ENCODE peak calls at places on chromosomes 7 and 10, in eight cellular contexts. One of them, this sample, is unnamed.

GRCh38 chr7:42832672-42833071 is 79.2 kb downstream of the C7orf25 start:
- DNase-seq in endodermal cell: no peak
- DNase-seq in NB4: no peak
- DNase-seq in left ventricle myocardium inferior: no peak
- DNase-seq in fibroblast of mammary gland: no peak
- DNase-seq in skeletal muscle cell: no peak
- DNase-seq in AG04449: no peak
- DNase-seq in heart left ventricle: no peak
- DNase-seq in this sample: no peak

GRCh38 chr7:132377043-132377442 is 199.2 kb downstream of the PLXNA4 start:
- DNase-seq in fibroblast of mammary gland: no peak
- DNase-seq in endodermal cell: no peak
- DNase-seq in heart left ventricle: no peak
- DNase-seq in left ventricle myocardium inferior: no peak
- DNase-seq in skeletal muscle cell: no peak
- DNase-seq in NB4: no peak
- DNase-seq in AG04449: no peak
- DNase-seq in this sample: no peak

GRCh38 chr10:107496594-107496993 is 332.1 kb upstream of the SORCS1 start:
- DNase-seq in skeletal muscle cell: no peak
- DNase-seq in fibroblast of mammary gland: no peak
- DNase-seq in AG04449: no peak
- DNase-seq in endodermal cell: no peak
- DNase-seq in heart left ventricle: no peak
- DNase-seq in NB4: no peak
- DNase-seq in left ventricle myocardium inferior: no peak
- DNase-seq in this sample: no peak

GRCh38 chr7:28984631-28985030 is 26.5 kb upstream of the TRIL start:
- DNase-seq in skeletal muscle cell: peak; percentile 79
- DNase-seq in NB4: peak; percentile 72
- DNase-seq in left ventricle myocardium inferior: peak; percentile 46
- DNase-seq in AG04449: peak; percentile 62
- DNase-seq in fibroblast of mammary gland: peak; percentile 90
- DNase-seq in heart left ventricle: peak; percentile 75
- DNase-seq in endodermal cell: peak; percentile 71
- DNase-seq in this sample: peak; percentile 44

GRCh38 chr7:107501593-107501992 is 31.7 kb downstream of the GPR22 start:
- DNase-seq in heart left ventricle: no peak
- DNase-seq in endodermal cell: peak; percentile 61
- DNase-seq in AG04449: no peak
- DNase-seq in NB4: peak; percentile 69
- DNase-seq in left ventricle myocardium inferior: no peak
- DNase-seq in skeletal muscle cell: no peak
- DNase-seq in fibroblast of mammary gland: peak; percentile 63
- DNase-seq in this sample: no peak

GRCh38 chr7:155820246-155820645 is 8.0 kb upstream of the SHH start:
- DNase-seq in AG04449: no peak
- DNase-seq in NB4: no peak
- DNase-seq in fibroblast of mammary gland: no peak
- DNase-seq in left ventricle myocardium inferior: no peak
- DNase-seq in heart left ventricle: peak; percentile 8
- DNase-seq in endodermal cell: no peak
- DNase-seq in skeletal muscle cell: no peak
- DNase-seq in this sample: no peak

GRCh38 chr7:158020706-158021095 is 566.9 kb downstream of the PTPRN2 start:
- DNase-seq in skeletal muscle cell: no peak
- DNase-seq in fibroblast of mammary gland: no peak
- DNase-seq in NB4: no peak
- DNase-seq in heart left ventricle: no peak
- DNase-seq in endodermal cell: no peak
- DNase-seq in left ventricle myocardium inferior: no peak
- DNase-seq in AG04449: no peak
- DNase-seq in this sample: peak; percentile 15

GRCh38 chr10:125002423-125003145 is 60.7 kb downstream of the ZRANB1 start:
- DNase-seq in skeletal muscle cell: no peak
- DNase-seq in fibroblast of mammary gland: no peak
- DNase-seq in AG04449: no peak
- DNase-seq in endodermal cell: peak; percentile 50
- DNase-seq in left ventricle myocardium inferior: peak; percentile 13
- DNase-seq in NB4: no peak
- DNase-seq in heart left ventricle: peak; percentile 37
- DNase-seq in this sample: peak; percentile 22

GRCh38 chr10:114172776-114173555 is 1.0 kb downstream of the CCDC186 start:
- DNase-seq in NB4: peak; percentile 8
- DNase-seq in endodermal cell: no peak
- DNase-seq in left ventricle myocardium inferior: no peak
- DNase-seq in heart left ventricle: no peak
- DNase-seq in skeletal muscle cell: no peak
- DNase-seq in fibroblast of mammary gland: no peak
- DNase-seq in AG04449: no peak
- DNase-seq in this sample: no peak

GRCh38 chr7:44379366-44380178 is 54.2 kb upstream of the CAMK2B start:
- DNase-seq in heart left ventricle: no peak
- DNase-seq in fibroblast of mammary gland: peak; percentile 43
- DNase-seq in endodermal cell: peak; percentile 50
- DNase-seq in NB4: no peak
- DNase-seq in AG04449: no peak
- DNase-seq in left ventricle myocardium inferior: no peak
- DNase-seq in skeletal muscle cell: no peak
- DNase-seq in this sample: no peak

GRCh38 chr7:42493436-42494198 is 256.6 kb upstream of the GLI3 start:
- DNase-seq in heart left ventricle: peak; percentile 84
- DNase-seq in skeletal muscle cell: peak; percentile 75
- DNase-seq in NB4: no peak
- DNase-seq in fibroblast of mammary gland: peak; percentile 92
- DNase-seq in endodermal cell: peak; percentile 86
- DNase-seq in left ventricle myocardium inferior: peak; percentile 76
- DNase-seq in AG04449: peak; percentile 41
- DNase-seq in this sample: peak; percentile 40

GRCh38 chr10:79266543-79267312 is 80.5 kb upstream of the PPIF start:
- DNase-seq in heart left ventricle: peak; percentile 86
- DNase-seq in fibroblast of mammary gland: peak; percentile 90
- DNase-seq in endodermal cell: no peak
- DNase-seq in skeletal muscle cell: peak; percentile 76
- DNase-seq in left ventricle myocardium inferior: peak; percentile 70
- DNase-seq in AG04449: peak; percentile 81
- DNase-seq in NB4: peak; percentile 98
- DNase-seq in this sample: peak; percentile 47

GRCh38 chr10:14617850-14618249 is 156.8 kb downstream of the FAM107B start:
- DNase-seq in fibroblast of mammary gland: peak; percentile 72
- DNase-seq in AG04449: no peak
- DNase-seq in skeletal muscle cell: no peak
- DNase-seq in left ventricle myocardium inferior: no peak
- DNase-seq in heart left ventricle: no peak
- DNase-seq in endodermal cell: no peak
- DNase-seq in NB4: peak; percentile 89
- DNase-seq in this sample: no peak

GRCh38 chr10:130954326-130954905 is 357.1 kb downstream of the TCERG1L start:
- DNase-seq in NB4: no peak
- DNase-seq in fibroblast of mammary gland: no peak
- DNase-seq in skeletal muscle cell: no peak
- DNase-seq in AG04449: no peak
- DNase-seq in left ventricle myocardium inferior: no peak
- DNase-seq in heart left ventricle: no peak
- DNase-seq in endodermal cell: peak; percentile 33
- DNase-seq in this sample: peak; percentile 16
- H3K4me3 ChIP-seq in NB4: no peak overlapping the region
- H3K4me3 ChIP-seq in fibroblast of mammary gland: no peak overlapping the region
- H3K4me3 ChIP-seq in skeletal muscle cell: no peak overlapping the region
- H3K4me3 ChIP-seq in AG04449: no peak overlapping the region
- H3K4me3 ChIP-seq in left ventricle myocardium inferior: no peak overlapping the region
- H3K4me3 ChIP-seq in heart left ventricle: no peak overlapping the region
- H3K4me3 ChIP-seq in endodermal cell: no peak overlapping the region
- H3K4me3 ChIP-seq in this sample: no peak overlapping the region

DNA sequence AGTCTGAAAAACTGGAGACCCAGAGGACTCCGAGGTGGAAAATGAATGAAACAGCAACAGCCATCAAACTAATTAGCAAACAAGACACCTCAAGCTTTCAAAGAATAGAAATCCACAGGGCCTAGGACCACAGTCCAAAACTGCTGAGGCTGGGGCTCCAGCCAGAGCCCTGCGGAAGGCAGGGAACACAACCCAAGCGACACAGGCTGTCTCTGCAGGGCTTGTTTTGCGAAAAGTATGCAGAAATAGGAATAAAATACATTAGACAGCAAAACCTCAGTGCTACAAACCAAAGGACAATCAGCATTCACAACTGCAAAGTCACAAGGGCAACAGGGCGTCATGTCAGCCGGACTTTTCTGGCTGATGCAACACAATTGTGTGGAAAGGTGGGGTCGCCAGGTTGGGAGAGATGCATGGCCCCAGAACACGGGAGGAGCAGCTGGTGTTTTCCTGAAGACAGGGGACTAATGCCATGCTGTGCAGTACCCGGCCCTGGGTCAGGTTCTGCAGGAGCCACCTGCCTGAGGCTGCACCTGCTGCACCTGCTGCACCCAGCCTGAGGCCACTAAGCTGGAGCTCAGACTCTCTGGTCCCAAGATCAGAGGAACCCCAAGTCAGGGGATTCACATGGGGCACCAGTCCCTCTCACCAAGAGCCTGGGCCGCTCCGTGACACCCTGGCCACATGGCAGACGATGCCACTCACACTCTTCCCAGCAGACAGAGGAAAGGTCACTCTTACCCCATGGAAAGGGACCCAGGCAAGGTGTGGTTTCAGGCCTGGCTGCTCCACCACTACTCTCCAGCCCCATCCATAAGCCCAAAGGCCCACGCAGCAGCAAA is 74.2 kb downstream of the MAD1L1 start:
- DNase-seq in NB4: no peak
- DNase-seq in left ventricle myocardium inferior: peak; percentile 8
- DNase-seq in endodermal cell: no peak
- DNase-seq in fibroblast of mammary gland: no peak
- DNase-seq in skeletal muscle cell: no peak
- DNase-seq in AG04449: no peak
- DNase-seq in heart left ventricle: no peak
- DNase-seq in this sample: no peak
- H3K4me3 ChIP-seq in NB4: no peak overlapping the region
- H3K4me3 ChIP-seq in left ventricle myocardium inferior: no peak overlapping the region
- H3K4me3 ChIP-seq in endodermal cell: no peak overlapping the region
- H3K4me3 ChIP-seq in fibroblast of mammary gland: no peak overlapping the region
- H3K4me3 ChIP-seq in skeletal muscle cell: no peak overlapping the region
- H3K4me3 ChIP-seq in AG04449: no peak overlapping the region
- H3K4me3 ChIP-seq in heart left ventricle: no peak overlapping the region
- H3K4me3 ChIP-seq in this sample: no peak overlapping the region

DNA sequence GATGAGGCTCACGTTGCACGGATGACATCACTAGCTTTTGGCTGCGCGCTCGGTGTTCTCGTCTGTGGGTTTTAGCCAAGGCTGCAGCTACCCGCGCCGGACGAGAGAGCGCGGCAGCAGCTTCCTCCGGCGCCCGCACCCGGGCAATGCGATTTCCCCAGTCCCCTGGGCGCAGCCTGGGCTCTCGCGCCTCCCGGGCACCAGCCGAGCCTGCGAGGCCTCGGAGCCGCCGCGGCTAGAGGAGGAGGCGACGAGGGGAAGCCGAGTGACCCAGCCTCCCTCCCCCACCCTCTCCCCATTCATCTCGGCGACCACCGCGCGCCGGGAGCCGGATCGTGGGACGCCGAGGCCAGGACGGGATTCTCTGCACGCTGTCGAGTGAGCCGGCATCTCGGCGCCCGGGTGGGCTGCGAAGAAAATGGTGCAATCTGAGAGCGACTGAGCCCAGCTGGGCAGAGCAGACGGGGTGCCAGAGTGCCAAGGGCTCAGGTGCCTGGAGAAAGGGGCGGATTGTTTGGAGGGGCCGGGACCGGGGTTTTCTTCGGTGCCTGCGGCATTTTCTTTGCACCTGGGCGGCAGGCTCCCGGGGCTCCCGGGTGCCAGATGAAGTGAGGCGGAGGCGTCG is 1.2 kb upstream of the TMEM178B start:
- DNase-seq in heart left ventricle: peak; percentile 66
- DNase-seq in skeletal muscle cell: peak; percentile 33
- DNase-seq in endodermal cell: peak; percentile 79
- DNase-seq in left ventricle myocardium inferior: peak; percentile 51
- DNase-seq in fibroblast of mammary gland: peak; percentile 81
- DNase-seq in AG04449: no peak
- DNase-seq in NB4: peak; percentile 19
- DNase-seq in this sample: no peak
- H3K4me3 ChIP-seq in heart left ventricle: peak overlapping the region; percentile 55
- H3K4me3 ChIP-seq in skeletal muscle cell: peak overlapping the region; percentile 49
- H3K4me3 ChIP-seq in endodermal cell: peak overlapping the region; percentile 85
- H3K4me3 ChIP-seq in left ventricle myocardium inferior: peak overlapping the region; percentile 71
- H3K4me3 ChIP-seq in fibroblast of mammary gland: peak overlapping the region; percentile 30
- H3K4me3 ChIP-seq in AG04449: peak overlapping the region; percentile 38
- H3K4me3 ChIP-seq in NB4: no peak overlapping the region
- H3K4me3 ChIP-seq in this sample: peak overlapping the region; percentile 62

GRCh38 chr7:136067277-136067676 is 90.1 kb upstream of the MTPN start:
- DNase-seq in endodermal cell: no peak
- DNase-seq in skeletal muscle cell: no peak
- DNase-seq in AG04449: no peak
- DNase-seq in left ventricle myocardium inferior: no peak
- DNase-seq in fibroblast of mammary gland: no peak
- DNase-seq in NB4: no peak
- DNase-seq in heart left ventricle: no peak
- DNase-seq in this sample: no peak
- H3K4me3 ChIP-seq in endodermal cell: no peak overlapping the region
- H3K4me3 ChIP-seq in skeletal muscle cell: no peak overlapping the region
- H3K4me3 ChIP-seq in AG04449: no peak overlapping the region
- H3K4me3 ChIP-seq in left ventricle myocardium inferior: no peak overlapping the region
- H3K4me3 ChIP-seq in fibroblast of mammary gland: no peak overlapping the region
- H3K4me3 ChIP-seq in NB4: no peak overlapping the region
- H3K4me3 ChIP-seq in heart left ventricle: no peak overlapping the region
- H3K4me3 ChIP-seq in this sample: no peak overlapping the region

GRCh38 chr7:114085592-114086490 is 167.0 kb upstream of the PPP1R3A start:
- DNase-seq in left ventricle myocardium inferior: peak; percentile 74
- DNase-seq in endodermal cell: peak; percentile 94
- DNase-seq in AG04449: no peak
- DNase-seq in fibroblast of mammary gland: peak; percentile 82
- DNase-seq in heart left ventricle: peak; percentile 84
- DNase-seq in skeletal muscle cell: peak; percentile 71
- DNase-seq in NB4: peak; percentile 25
- DNase-seq in this sample: peak; percentile 76
- H3K4me3 ChIP-seq in left ventricle myocardium inferior: peak overlapping the region; percentile 74
- H3K4me3 ChIP-seq in endodermal cell: peak overlapping the region; percentile 93
- H3K4me3 ChIP-seq in AG04449: peak overlapping the region; percentile 54
- H3K4me3 ChIP-seq in fibroblast of mammary gland: peak overlapping the region; percentile 77
- H3K4me3 ChIP-seq in heart left ventricle: peak overlapping the region; percentile 53
- H3K4me3 ChIP-seq in skeletal muscle cell: peak overlapping the region; percentile 77
- H3K4me3 ChIP-seq in NB4: no peak overlapping the region
- H3K4me3 ChIP-seq in this sample: peak overlapping the region; percentile 67

GRCh38 chr7:16765436-16765859 is 11.9 kb downstream of the TSPAN13 start:
- DNase-seq in NB4: no peak
- DNase-seq in endodermal cell: no peak
- DNase-seq in AG04449: no peak
- DNase-seq in fibroblast of mammary gland: no peak
- DNase-seq in left ventricle myocardium inferior: no peak
- DNase-seq in heart left ventricle: no peak
- DNase-seq in skeletal muscle cell: no peak
- DNase-seq in this sample: no peak
- H3K4me3 ChIP-seq in NB4: no peak overlapping the region
- H3K4me3 ChIP-seq in endodermal cell: no peak overlapping the region
- H3K4me3 ChIP-seq in AG04449: no peak overlapping the region
- H3K4me3 ChIP-seq in fibroblast of mammary gland: no peak overlapping the region
- H3K4me3 ChIP-seq in left ventricle myocardium inferior: peak overlapping the region; percentile 13
- H3K4me3 ChIP-seq in heart left ventricle: no peak overlapping the region
- H3K4me3 ChIP-seq in skeletal muscle cell: no peak overlapping the region
- H3K4me3 ChIP-seq in this sample: no peak overlapping the region

DNA sequence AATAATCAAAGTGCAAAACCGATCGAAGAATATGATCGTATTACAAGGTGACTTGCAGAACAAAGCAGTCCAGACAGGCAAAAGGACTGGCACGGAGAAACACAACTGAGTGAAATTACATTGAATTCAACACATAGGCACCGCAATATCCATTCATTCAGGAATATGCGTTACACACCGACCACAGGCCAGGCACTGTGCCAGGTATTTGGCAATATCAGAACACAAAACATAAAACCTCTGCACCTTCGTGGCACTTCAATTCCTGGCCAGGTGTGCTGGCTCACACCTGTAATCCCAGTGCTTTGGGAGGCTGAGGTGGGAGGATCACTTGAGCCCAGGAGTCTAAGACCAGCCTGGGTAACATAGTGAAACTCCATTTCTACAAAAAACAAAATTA is 187.9 kb downstream of the DIP2C start:
- DNase-seq in skeletal muscle cell: no peak
- DNase-seq in endodermal cell: no peak
- DNase-seq in left ventricle myocardium inferior: no peak
- DNase-seq in fibroblast of mammary gland: peak; percentile 52
- DNase-seq in AG04449: no peak
- DNase-seq in NB4: no peak
- DNase-seq in heart left ventricle: peak; percentile 22
- DNase-seq in this sample: peak; percentile 62
- H3K4me3 ChIP-seq in skeletal muscle cell: no peak overlapping the region
- H3K4me3 ChIP-seq in endodermal cell: no peak overlapping the region
- H3K4me3 ChIP-seq in left ventricle myocardium inferior: no peak overlapping the region
- H3K4me3 ChIP-seq in fibroblast of mammary gland: no peak overlapping the region
- H3K4me3 ChIP-seq in AG04449: no peak overlapping the region
- H3K4me3 ChIP-seq in NB4: no peak overlapping the region
- H3K4me3 ChIP-seq in heart left ventricle: no peak overlapping the region
- H3K4me3 ChIP-seq in this sample: no peak overlapping the region

This sample was measured in stomach.